ENCODE peak calls at places on chromosomes 1 and 21, in nine cellular contexts. Z is upper lobe of right lung; I is activated CD8-positive, alpha-beta T cell treated with anti-CD3 and anti-CD28 coated beads, Interleukin-2, amount 10 ng/mL, durations not matched to agents 7 days and 5 days; U is glutamatergic neuron; M is lower lobe of right lung; D is memory B cell; W is NCI-H1092 treated with DMSO at 0.1 percent for 48 hours; Q is Peyer's patch; N is aorta. X is an unnamed sample.

GRCh38 chr1:36576118-36576517 is 93.4 kb upstream of the CSF3R start:
- DNase-seq in Z (peak), I (peak), U (peak), M (peak), D (peak), W (peak), Q (peak), N (peak), X (peak)

GRCh38 chr1:193406901-193407300 is 220.5 kb upstream of the B3GALT2 start:
- DNase-seq in Z (no peak), I (peak), U (no peak), M (no peak), D (no peak), W (peak), Q (peak), N (no peak), X (peak)

GRCh38 chr21:42997053-42997452 is 22.7 kb downstream of the PKNOX1 start:
- DNase-seq in Z (peak), I (no peak), U (no peak), M (no peak), D (no peak), W (no peak), Q (peak), N (peak), X (no peak)

GRCh38 chr1:33232716-33233115 is 23.6 kb upstream of the ZNF362 start:
- DNase-seq in Z (no peak), I (no peak), U (no peak), M (no peak), D (no peak), W (no peak), Q (no peak), N (no peak), X (no peak)

GRCh38 chr1:151989131-151989868 is 4.4 kb downstream of the S100A10 start:
- DNase-seq in Z (peak), I (peak), U (no peak), M (peak), D (no peak), W (no peak), Q (peak), N (peak), X (peak)

GRCh38 chr1:67708606-67709005 is 23.6 kb downstream of the GADD45A start:
- DNase-seq in Z (no peak), I (no peak), U (no peak), M (no peak), D (no peak), W (no peak), Q (peak), N (no peak), X (peak)

GRCh38 chr1:234925440-234926251 is 203.0 kb downstream of the TOMM20 start:
- DNase-seq in Z (no peak), I (no peak), U (no peak), M (no peak), D (no peak), W (no peak), Q (peak), N (no peak), X (peak)

GRCh38 chr1:119725626-119726025 is 13.9 kb downstream of the PHGDH start:
- DNase-seq in Z (no peak), I (no peak), U (no peak), M (no peak), D (no peak), W (no peak), Q (no peak), N (no peak), X (no peak)